ENCODE peak calls at places on chromosomes 1 and 21, in four cellular contexts. V is AG10803, P is sigmoid colon, B is dorsolateral prefrontal cortex. F is an unnamed sample.

GRCh38 chr1:197544130-197544529 is 231.2 kb downstream of the DENND1B start:
- DNase-seq in P (no peak), V (no peak), B (no peak), F (no peak)

GRCh38 chr21:42644223-42645208 is 8.9 kb upstream of the PDE9A start:
- DNase-seq in B (no peak), V (no peak), P (no peak), F (no peak)

GRCh38 chr21:42381347-42381984 is 14.4 kb downstream of the TMPRSS3 start:
- DNase-seq in V (peak; percentile 31), B (no peak), P (no peak), F (peak; percentile 85)

GRCh38 chr1:46996659-46997281 is 26.7 kb upstream of the CYP4X1 start:
- DNase-seq in P (no peak), B (no peak), V (no peak), F (no peak)

GRCh38 chr1:21669287-21670058 is at the start of gene RAP1GAP:
- DNase-seq in P (peak; percentile 59), V (no peak), B (peak; percentile 82), F (peak; percentile 53)

GRCh38 chr1:209190591-209191241 is 392.8 kb upstream of the CAMK1G start:
- DNase-seq in P (no peak), B (peak; percentile 67), V (peak; percentile 36), F (no peak)

GRCh38 chr1:109218516-109218915 is 4.8 kb downstream of the SARS1 start:
- DNase-seq in P (no peak), V (no peak), B (no peak), F (peak; percentile 86)

GRCh38 chr1:31714442-31715096 is 10.8 kb upstream of the COL16A1 start:
- DNase-seq in V (peak; percentile 75), B (peak; percentile 69), P (peak; percentile 95), F (peak; percentile 66)

GRCh38 chr1:240314845-240315746 is 223.4 kb downstream of the FMN2 start:
- DNase-seq in B (no peak), P (no peak), V (peak; percentile 75), F (no peak)

GRCh38 chr1:225823811-225824261 is 13.9 kb downstream of the EPHX1 start:
- DNase-seq in B (no peak), P (no peak), V (no peak), F (no peak)

GRCh38 chr1:15559189-15559815 is 25.5 kb downstream of the AGMAT start:
- DNase-seq in B (no peak), P (no peak), V (no peak), F (peak; percentile 57)

GRCh38 chr1:153745417-153745816 is 17.6 kb downstream of the INTS3 start:
- DNase-seq in P (no peak), V (no peak), B (no peak), F (no peak)

GRCh38 chr1:230632273-230632873 is 9.9 kb upstream of the COG2 start:
- DNase-seq in P (no peak), B (peak; percentile 65), V (peak; percentile 20), F (peak; percentile 30)

GRCh38 chr1:28236656-28237331 is 870 bp downstream of the ATP5IF1 start:
- DNase-seq in P (no peak), B (no peak), V (no peak), F (no peak)

GRCh38 chr1:206464456-206464964 is 5.8 kb upstream of the IKBKE start:
- DNase-seq in B (no peak), V (peak; percentile 92), P (no peak), F (no peak)

GRCh38 chr1:63148825-63149645 is 173.3 kb upstream of the FOXD3 start:
- DNase-seq in P (no peak), V (peak; percentile 49), B (no peak), F (peak; percentile 41)

GRCh38 chr21:31043495-31043894 is 5.2 kb upstream of the KRTAP19-8 start:
- DNase-seq in V (no peak), B (no peak), P (no peak), F (no peak)

GRCh38 chr21:22575165-22575584 is 1577.0 kb downstream of the NCAM2 start:
- DNase-seq in V (no peak), B (no peak), P (no peak), F (no peak)

GRCh38 chr1:222252788-222253187 is 295.1 kb downstream of the HHIPL2 start:
- DNase-seq in B (no peak), P (no peak), V (no peak), F (no peak)

GRCh38 chr1:157472302-157472701 is 80.0 kb downstream of the FCRL5 start:
- DNase-seq in V (no peak), P (no peak), B (no peak), F (peak; percentile 50)

GRCh38 chr1:184790642-184791041 is 36.0 kb upstream of the EDEM3 start:
- DNase-seq in P (no peak), V (peak; percentile 33), B (no peak), F (no peak)

GRCh38 chr1:152959801-152960451 is 10.5 kb upstream of the SPRR4 start:
- DNase-seq in B (no peak), P (no peak), V (no peak), F (no peak)

GRCh38 chr1:71365451-71365850 is 284.6 kb upstream of the ZRANB2 start:
- DNase-seq in B (no peak), V (peak; percentile 26), P (no peak), F (no peak)

GRCh38 chr1:164188507-164188906 is 370.5 kb upstream of the PBX1 start:
- DNase-seq in V (no peak), B (no peak), P (no peak), F (no peak)

GRCh38 chr1:54995835-54996234 is 2.9 kb upstream of the BSND start:
- DNase-seq in B (no peak), V (no peak), P (no peak), F (no peak)

GRCh38 chr21:44052071-44052829 is 40.1 kb downstream of the TRAPPC10 start:
- DNase-seq in V (no peak), B (no peak), P (no peak), F (no peak)

GRCh38 chr1:204410764-204411450 is 710 bp downstream of the PPP1R15B start:
- DNase-seq in P (peak; percentile 80), V (peak; percentile 62), B (peak; percentile 52), F (peak; percentile 59)

GRCh38 chr1:180040034-180040433 is 85.4 kb downstream of the CEP350 start:
- DNase-seq in B (no peak), P (no peak), V (peak; percentile 74), F (no peak)

GRCh38 chr1:222768592-222768991 is 31.6 kb downstream of the FAM177B start:
- DNase-seq in B (no peak), V (no peak), P (no peak), F (no peak)

GRCh38 chr21:31711326-31711725 is 20.6 kb downstream of the SCAF4 start:
- DNase-seq in P (no peak), B (no peak), V (no peak), F (no peak)

GRCh38 chr1:50841791-50842387 is 118.2 kb downstream of the FAF1 start:
- DNase-seq in P (no peak), B (no peak), V (peak; percentile 80), F (no peak)

GRCh38 chr1:3676581-3677410 is 24.5 kb downstream of the TP73 start:
- DNase-seq in V (no peak), B (no peak), P (no peak), F (no peak)

GRCh38 chr1:48870596-48870995 is 93.9 kb upstream of the BEND5 start:
- DNase-seq in P (no peak), V (no peak), B (no peak), F (no peak)

GRCh38 chr1:167516404-167517388 is 1.6 kb downstream of the CD247 start:
- DNase-seq in P (no peak), V (no peak), B (no peak), F (no peak)

GRCh38 chr21:31342328-31342727 is 1.7 kb downstream of the TIAM1 start:
- DNase-seq in V (no peak), P (no peak), B (no peak), F (no peak)

GRCh38 chr1:171280596-171280995 is 32.3 kb downstream of the FMO1 start:
- DNase-seq in V (no peak), P (no peak), B (no peak), F (no peak)

GRCh38 chr1:211603191-211603701 is 24.3 kb upstream of the SLC30A1 start:
- DNase-seq in B (no peak), V (peak; percentile 63), P (no peak), F (no peak)

GRCh38 chr1:58580186-58580585 is 3.1 kb upstream of the TACSTD2 start:
- DNase-seq in V (no peak), P (no peak), B (no peak), F (no peak)

DNA sequence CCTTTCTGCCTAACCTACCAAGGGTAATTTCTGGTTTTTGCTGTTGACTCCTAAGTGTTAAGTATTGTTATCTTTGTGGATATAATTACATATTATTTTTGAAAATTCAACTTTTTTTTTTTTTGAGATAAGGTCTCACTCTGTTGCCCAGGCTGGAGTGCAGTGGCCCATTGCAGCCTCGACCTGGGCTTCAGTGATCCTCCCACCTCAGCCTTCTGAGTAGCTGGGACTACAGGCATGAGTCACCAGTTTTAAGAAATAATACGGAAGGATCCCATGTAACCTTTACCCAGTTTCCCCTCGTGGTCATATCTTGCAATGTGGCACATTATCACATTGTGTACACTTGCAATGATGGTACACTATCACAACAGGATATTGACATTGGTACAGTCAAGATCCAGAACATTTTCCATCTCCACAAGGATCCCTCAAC is 3.1 kb downstream of the CHD1L start:
- DNase-seq in B (no peak), P (no peak), V (no peak), F (no peak)
- H3K4me3 ChIP-seq in B (no peak overlapping the region), P (no peak overlapping the region), V (no peak overlapping the region), F (no peak overlapping the region)

DNA sequence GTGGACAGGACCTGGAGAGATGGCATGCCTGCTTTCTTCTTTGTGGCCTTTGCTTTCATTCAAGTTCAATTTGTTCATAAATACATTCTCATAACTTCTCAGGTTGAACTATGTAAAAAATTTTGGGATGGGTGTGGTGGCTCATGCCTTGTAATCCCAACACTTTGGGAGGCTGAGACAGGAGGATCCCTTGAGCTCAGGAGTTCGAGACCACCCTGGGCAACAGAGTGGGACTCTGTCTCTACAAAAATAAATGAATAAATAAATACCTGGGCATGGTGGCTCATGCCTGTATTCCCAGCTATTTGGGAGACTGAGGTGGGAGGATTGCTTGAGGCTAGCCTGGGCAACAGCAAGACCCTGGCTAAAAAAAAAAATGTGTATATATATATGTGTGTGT is 2.1 kb downstream of the KIF1B start:
- DNase-seq in V (no peak), P (no peak), B (no peak), F (no peak)
- H3K4me3 ChIP-seq in V (peak overlapping the region; percentile 80), P (peak overlapping the region; percentile 95), B (peak overlapping the region; percentile 87), F (no peak overlapping the region)

GRCh38 chr1:39145651-39145970 is 58.9 kb upstream of the MACF1 start:
- DNase-seq in B (no peak), V (no peak), P (no peak), F (no peak)

GRCh38 chr1:39144943-39145650 is 59.4 kb upstream of the MACF1 start:
- DNase-seq in P (no peak), B (no peak), V (peak; percentile 52), F (no peak)

GRCh38 chr1:39141925-39142324 is 62.6 kb upstream of the MACF1 start:
- DNase-seq in B (no peak), P (no peak), V (peak; percentile 92), F (no peak)

GRCh38 chr1:39139723-39140360 is 64.7 kb upstream of the MACF1 start:
- DNase-seq in P (no peak), B (no peak), V (peak; percentile 85), F (no peak)

GRCh38 chr1:39142394-39143060 is 62.0 kb upstream of the MACF1 start:
- DNase-seq in B (no peak), V (peak; percentile 71), P (no peak), F (no peak)
- H3K4me3 ChIP-seq in B (no peak overlapping the region), V (no peak overlapping the region), P (no peak overlapping the region), F (no peak overlapping the region)

GRCh38 chr1:9927259-9927658 is 15.9 kb downstream of the LZIC start:
- DNase-seq in V (no peak), B (no peak), P (no peak), F (no peak)

GRCh38 chr1:9929431-9930385 is 13.5 kb downstream of the LZIC start:
- DNase-seq in B (no peak), V (no peak), P (no peak), F (no peak)
- H3K4me3 ChIP-seq in B (no peak overlapping the region), V (no peak overlapping the region), P (no peak overlapping the region), F (no peak overlapping the region)